ENCODE peak calls at places on chromosomes 1 and 21, in ten cellular contexts. S is BJ; X is tibial artery; B is breast epithelium; O is left lung; L is BE2C; K is mucosa of descending colon; Q is prostate gland; A is CD8-positive, alpha-beta memory T cell; C is HFF-Myc. M is an unnamed sample.

GRCh38 chr1:246067432-246068021 is 439.6 kb downstream of the SMYD3 start:
- DNase-seq in S (peak), X (no peak), B (no peak), O (no peak), L (no peak), K (no peak), Q (no peak), A (peak), C (peak), M (peak)

GRCh38 chr1:219209578-219209977 is 35.9 kb downstream of the LYPLAL1 start:
- DNase-seq in S (no peak), X (no peak), B (no peak), O (no peak), L (no peak), K (no peak), Q (no peak), A (no peak), C (no peak), M (no peak)

GRCh38 chr1:9009438-9010366 is 16.5 kb downstream of the SLC2A7 start:
- DNase-seq in S (no peak), X (no peak), B (no peak), O (peak), L (no peak), K (peak), Q (no peak), A (no peak), C (no peak), M (no peak)

GRCh38 chr1:164794310-164794709 is 235.3 kb downstream of the PBX1 start:
- DNase-seq in S (peak), X (peak), B (no peak), O (no peak), L (no peak), K (no peak), Q (peak), A (no peak), C (peak), M (peak)

GRCh38 chr21:37582613-37583012 is 216.0 kb downstream of the DYRK1A start:
- DNase-seq in S (no peak), X (no peak), B (no peak), O (no peak), L (peak), K (no peak), Q (peak), A (no peak), C (peak), M (no peak)

GRCh38 chr1:235067396-235068154 is 61.1 kb downstream of the TOMM20 start:
- DNase-seq in S (peak), X (peak), B (peak), O (peak), L (peak), K (peak), Q (peak), A (no peak), C (peak), M (peak)

GRCh38 chr1:15451014-15451722 is 5.4 kb upstream of the CELA2A start:
- DNase-seq in S (no peak), X (no peak), B (no peak), O (no peak), L (no peak), K (no peak), Q (no peak), A (no peak), C (no peak), M (no peak)

GRCh38 chr1:90721210-90722194 is 4.4 kb upstream of the BARHL2 start:
- DNase-seq in S (peak), X (no peak), B (no peak), O (peak), L (peak), K (no peak), Q (no peak), A (no peak), C (peak), M (no peak)

GRCh38 chr1:6200188-6200809 is 904 bp upstream of the RPL22 start:
- DNase-seq in S (no peak), X (no peak), B (no peak), O (no peak), L (no peak), K (no peak), Q (no peak), A (no peak), C (no peak), M (no peak)

GRCh38 chr21:25857308-25858099 is 122.7 kb downstream of the GABPA start:
- DNase-seq in S (no peak), X (no peak), B (no peak), O (no peak), L (no peak), K (no peak), Q (no peak), A (no peak), C (no peak), M (no peak)

GRCh38 chr1:163170975-163171676 is 31.6 kb downstream of the RGS5 start:
- DNase-seq in S (no peak), X (no peak), B (no peak), O (no peak), L (no peak), K (no peak), Q (no peak), A (no peak), C (peak), M (no peak)

GRCh38 chr1:203378529-203379271 is 27.8 kb upstream of the FMOD start:
- DNase-seq in S (peak), X (no peak), B (no peak), O (no peak), L (no peak), K (no peak), Q (no peak), A (no peak), C (no peak), M (peak)

GRCh38 chr1:198030682-198031081 is 113.5 kb downstream of the LHX9 start:
- DNase-seq in S (peak), X (no peak), B (no peak), O (no peak), L (no peak), K (no peak), Q (no peak), A (no peak), C (peak), M (peak)

GRCh38 chr1:52632732-52633290 is at the start of gene SHISAL2A:
- DNase-seq in S (no peak), X (no peak), B (no peak), O (peak), L (peak), K (peak), Q (no peak), A (peak), C (no peak), M (peak)

GRCh38 chr1:3350441-3351261 is 103.8 kb upstream of the ARHGEF16 start:
- DNase-seq in S (no peak), X (peak), B (no peak), O (no peak), L (no peak), K (no peak), Q (no peak), A (no peak), C (no peak), M (no peak)

GRCh38 chr1:186055846-186056245 is 319.2 kb downstream of the TPR start:
- DNase-seq in S (no peak), X (no peak), B (no peak), O (no peak), L (no peak), K (no peak), Q (no peak), A (no peak), C (no peak), M (no peak)

GRCh38 chr1:247102381-247102780 is 1.8 kb downstream of the ZNF669 start:
- DNase-seq in S (no peak), X (no peak), B (no peak), O (no peak), L (no peak), K (no peak), Q (no peak), A (no peak), C (no peak), M (no peak)

GRCh38 chr1:228104526-228105251 is 1.6 kb upstream of the C1orf35 start:
- DNase-seq in S (no peak), X (no peak), B (no peak), O (peak), L (no peak), K (no peak), Q (no peak), A (no peak), C (no peak), M (no peak)

GRCh38 chr21:25350056-25350455 is 257.2 kb downstream of the MRPL39 start:
- DNase-seq in S (no peak), X (no peak), B (no peak), O (no peak), L (peak), K (no peak), Q (no peak), A (no peak), C (no peak), M (no peak)

GRCh38 chr1:53316742-53317650 is 10.9 kb downstream of the LRP8 start:
- DNase-seq in S (no peak), X (no peak), B (no peak), O (peak), L (peak), K (peak), Q (no peak), A (no peak), C (no peak), M (no peak)

GRCh38 chr1:224759135-224759534 is 143.0 kb downstream of the CNIH3 start:
- DNase-seq in S (no peak), X (no peak), B (no peak), O (no peak), L (no peak), K (no peak), Q (no peak), A (no peak), C (no peak), M (no peak)

GRCh38 chr1:183040600-183040999 is 17.4 kb downstream of the LAMC1 start:
- DNase-seq in S (no peak), X (no peak), B (no peak), O (no peak), L (no peak), K (no peak), Q (no peak), A (no peak), C (no peak), M (no peak)

GRCh38 chr1:215835951-215836350 is 268.8 kb downstream of the KCTD3 start:
- DNase-seq in S (no peak), X (no peak), B (no peak), O (no peak), L (no peak), K (no peak), Q (no peak), A (no peak), C (no peak), M (peak)

GRCh38 chr1:22317231-22317919 is 134.3 kb upstream of the ZBTB40 start:
- DNase-seq in S (no peak), X (no peak), B (peak), O (no peak), L (peak), K (no peak), Q (no peak), A (no peak), C (no peak), M (no peak)

GRCh38 chr1:19006837-19007271 is 50.4 kb upstream of the IFFO2 start:
- DNase-seq in S (no peak), X (no peak), B (no peak), O (no peak), L (no peak), K (no peak), Q (no peak), A (no peak), C (no peak), M (no peak)

GRCh38 chr21:38857152-38857825 is 51.6 kb downstream of the ETS2 start:
- DNase-seq in S (no peak), X (no peak), B (no peak), O (no peak), L (no peak), K (no peak), Q (no peak), A (no peak), C (no peak), M (no peak)

GRCh38 chr1:186849271-186849671 is 20.5 kb downstream of the PLA2G4A start:
- DNase-seq in S (no peak), X (no peak), B (no peak), O (no peak), L (no peak), K (no peak), Q (no peak), A (no peak), C (no peak), M (no peak)

GRCh38 chr1:3597599-3597964 is 13.7 kb downstream of the MEGF6 start:
- DNase-seq in S (no peak), X (no peak), B (no peak), O (no peak), L (no peak), K (no peak), Q (no peak), A (peak), C (no peak), M (no peak)

GRCh38 chr1:66251521-66251920 is 282.4 kb upstream of the SGIP1 start:
- DNase-seq in S (no peak), X (no peak), B (no peak), O (no peak), L (no peak), K (no peak), Q (no peak), A (no peak), C (no peak), M (no peak)

GRCh38 chr21:32334980-32335471 is 36.4 kb downstream of the MRAP start:
- DNase-seq in S (peak), X (no peak), B (no peak), O (no peak), L (peak), K (no peak), Q (no peak), A (no peak), C (peak), M (no peak)

GRCh38 chr1:62689524-62689923 is 1.3 kb upstream of the DOCK7 start:
- DNase-seq in S (no peak), X (no peak), B (no peak), O (no peak), L (no peak), K (no peak), Q (no peak), A (no peak), C (peak), M (no peak)

GRCh38 chr1:53273526-53273925 is 35.2 kb upstream of the MAGOH start:
- DNase-seq in S (no peak), X (no peak), B (no peak), O (no peak), L (no peak), K (no peak), Q (no peak), A (no peak), C (no peak), M (no peak)

GRCh38 chr1:174999926-175000696 is at the start of gene CACYBP:
- DNase-seq in S (no peak), X (peak), B (no peak), O (no peak), L (no peak), K (no peak), Q (peak), A (no peak), C (no peak), M (no peak)

GRCh38 chr1:47180603-47181094 is 9.2 kb downstream of the PDZK1IP1 start:
- DNase-seq in S (no peak), X (no peak), B (no peak), O (no peak), L (no peak), K (no peak), Q (no peak), A (no peak), C (no peak), M (no peak)

GRCh38 chr1:221286399-221286798 is 407.2 kb downstream of the HLX start:
- DNase-seq in S (no peak), X (no peak), B (no peak), O (no peak), L (no peak), K (no peak), Q (no peak), A (no peak), C (no peak), M (no peak)

GRCh38 chr1:176466514-176466913 is 3.5 kb downstream of the PAPPA2 start:
- DNase-seq in S (no peak), X (no peak), B (no peak), O (no peak), L (no peak), K (no peak), Q (no peak), A (no peak), C (no peak), M (no peak)

GRCh38 chr1:23452011-23452411 is 27.5 kb upstream of the TCEA3 start:
- DNase-seq in S (no peak), X (no peak), B (peak), O (peak), L (peak), K (peak), Q (peak), A (peak), C (no peak), M (no peak)

GRCh38 chr1:48469616-48470500 is 2.1 kb downstream of the SPATA6 start:
- DNase-seq in S (no peak), X (peak), B (no peak), O (peak), L (no peak), K (peak), Q (peak), A (no peak), C (no peak), M (peak)
- H3K4me3 ChIP-seq in S (no peak), X (peak), B (peak), O (peak), L (no peak), K (no peak), Q (no peak), A (no peak), C (peak), M (peak)

GRCh38 chr21:41767606-41768370 is 936 bp upstream of the RIPK4 start:
- DNase-seq in S (no peak), X (no peak), B (no peak), O (no peak), L (no peak), K (no peak), Q (no peak), A (no peak), C (no peak), M (no peak)
- H3K4me3 ChIP-seq in S (peak), X (peak), B (peak), O (no peak), L (no peak), K (no peak), Q (no peak), A (peak), C (peak), M (peak)

GRCh38 chr1:154955039-154955717 is 721 bp downstream of the PBXIP1 start:
- DNase-seq in S (no peak), X (peak), B (no peak), O (no peak), L (peak), K (peak), Q (no peak), A (peak), C (no peak), M (no peak)

GRCh38 chr1:154953611-154954038 is 2.3 kb downstream of the PBXIP1 start:
- DNase-seq in S (no peak), X (no peak), B (no peak), O (no peak), L (no peak), K (no peak), Q (no peak), A (no peak), C (no peak), M (no peak)

GRCh38 chr1:154955718-154956513 is at the start of gene PBXIP1:
- DNase-seq in S (peak), X (peak), B (no peak), O (no peak), L (peak), K (peak), Q (peak), A (peak), C (peak), M (peak)

GRCh38 chr1:154952664-154953063 is 3.2 kb downstream of the PBXIP1 start:
- DNase-seq in S (no peak), X (no peak), B (no peak), O (no peak), L (no peak), K (no peak), Q (no peak), A (no peak), C (no peak), M (no peak)

DNA sequence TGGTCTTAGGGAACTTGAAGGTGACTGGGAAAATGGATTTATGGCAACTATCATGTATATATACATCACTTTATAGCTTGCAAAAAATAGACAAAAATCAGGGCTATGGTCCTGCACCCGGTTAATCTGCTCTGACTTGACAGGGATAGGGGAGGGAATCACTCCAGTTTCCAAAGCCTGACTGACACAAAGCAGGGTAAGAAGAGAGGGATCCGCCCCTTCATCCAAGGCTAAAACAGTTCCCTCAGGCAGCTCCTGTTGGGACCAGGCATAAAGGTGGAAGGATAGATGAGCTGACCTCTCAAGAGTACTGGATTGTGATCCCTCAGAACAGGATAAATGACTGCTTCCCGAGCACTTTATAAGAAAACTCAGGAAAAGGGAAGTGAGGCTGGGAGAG is 1.4 kb downstream of the PBXIP1 start:
- DNase-seq in S (no peak), X (no peak), B (no peak), O (no peak), L (no peak), K (no peak), Q (no peak), A (no peak), C (no peak), M (no peak)
- H3K4me3 ChIP-seq in S (no peak), X (peak), B (peak), O (peak), L (no peak), K (no peak), Q (no peak), A (peak), C (no peak), M (no peak)

DNA sequence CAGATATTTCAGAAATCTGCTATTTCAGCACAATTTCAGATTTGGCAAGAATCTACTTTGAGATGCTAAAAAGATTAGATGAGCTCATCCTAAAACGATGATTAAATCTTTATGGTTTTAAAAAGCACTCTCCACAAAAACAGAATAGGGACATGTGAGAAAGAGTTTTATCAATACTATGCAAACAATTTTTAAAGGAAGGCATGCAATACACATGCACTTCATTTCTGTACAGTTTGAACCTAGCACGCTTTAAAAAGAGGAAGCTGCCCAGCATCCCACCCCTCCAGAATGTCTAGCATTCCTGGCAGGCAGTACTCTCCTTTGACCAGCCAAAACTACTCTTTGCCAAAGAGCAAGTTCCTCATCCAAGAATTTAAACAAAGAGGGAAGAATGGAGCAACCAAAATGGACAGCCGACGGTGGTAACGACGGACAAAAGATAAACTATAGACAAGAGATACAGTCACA is 1.3 kb downstream of the ARHGAP29 start:
- DNase-seq in S (peak), X (no peak), B (no peak), O (no peak), L (no peak), K (no peak), Q (no peak), A (no peak), C (no peak), M (no peak)
- H3K4me3 ChIP-seq in S (peak), X (peak), B (peak), O (peak), L (peak), K (no peak), Q (peak), A (no peak), C (peak), M (peak)

GRCh38 chr21:45120975-45121374 is 46.6 kb downstream of the ADARB1 start:
- DNase-seq in S (no peak), X (no peak), B (no peak), O (no peak), L (no peak), K (no peak), Q (peak), A (no peak), C (no peak), M (no peak)

GRCh38 chr21:45117314-45117713 is 42.9 kb downstream of the ADARB1 start:
- DNase-seq in S (no peak), X (no peak), B (no peak), O (no peak), L (no peak), K (no peak), Q (no peak), A (no peak), C (no peak), M (no peak)

GRCh38 chr21:45119812-45120211 is 45.4 kb downstream of the ADARB1 start:
- DNase-seq in S (no peak), X (no peak), B (no peak), O (no peak), L (no peak), K (no peak), Q (no peak), A (no peak), C (no peak), M (no peak)

GRCh38 chr21:45116066-45116465 is 41.7 kb downstream of the ADARB1 start:
- DNase-seq in S (no peak), X (no peak), B (no peak), O (no peak), L (no peak), K (no peak), Q (no peak), A (no peak), C (no peak), M (no peak)

GRCh38 chr21:45118099-45118498 is 43.7 kb downstream of the ADARB1 start:
- DNase-seq in S (no peak), X (no peak), B (no peak), O (no peak), L (no peak), K (no peak), Q (no peak), A (no peak), C (no peak), M (no peak)
- H3K4me3 ChIP-seq in S (no peak), X (no peak), B (no peak), O (no peak), L (no peak), K (no peak), Q (no peak), A (no peak), C (no peak), M (no peak)

DNA sequence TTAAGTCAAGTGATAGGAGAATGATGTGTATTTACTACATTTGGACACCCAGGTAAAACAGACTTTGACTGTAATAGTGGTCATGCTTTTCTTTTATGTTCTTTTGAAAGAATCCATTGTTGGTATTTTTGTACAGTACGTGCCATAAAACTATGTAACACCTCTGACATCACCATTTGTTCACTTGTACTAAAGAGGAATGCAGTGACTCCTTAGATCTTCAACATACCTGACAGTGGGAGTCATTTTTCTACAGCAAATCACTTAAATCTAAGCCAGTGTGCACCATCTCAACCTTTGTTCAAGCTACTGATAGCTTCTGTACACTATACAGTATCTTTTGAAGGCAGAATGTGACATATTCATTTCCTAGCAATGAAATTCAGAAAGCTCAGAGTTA is 6.3 kb upstream of the PLD5 start:
- DNase-seq in S (no peak), X (no peak), B (no peak), O (no peak), L (no peak), K (no peak), Q (no peak), A (no peak), C (no peak), M (no peak)
- H3K4me3 ChIP-seq in S (no peak), X (no peak), B (no peak), O (no peak), L (no peak), K (no peak), Q (no peak), A (no peak), C (no peak), M (no peak)